ENCODE peak calls at places on chromosomes 5 and 9, in seven cellular contexts. M is H9, L is psoas muscle, X is uterus, U is GM23338, S is ovary, I is MM.1S. Z is an unnamed sample.

GRCh38 chr9:110143969-110144545 is 63.9 kb downstream of the C9orf152 start:
- DNase-seq in S (no peak), X (no peak), M (no peak), U (no peak), L (no peak), I (peak; percentile 90), Z (no peak)

GRCh38 chr9:114087721-114088120 is 9.6 kb upstream of the AMBP start:
- DNase-seq in M (no peak), I (no peak), X (no peak), S (no peak), U (no peak), L (no peak), Z (no peak)

GRCh38 chr9:128552744-128553221 is 396 bp downstream of the SPTAN1 start:
- DNase-seq in L (peak; percentile 75), S (peak; percentile 78), I (peak; percentile 31), M (peak; percentile 56), X (peak; percentile 61), U (peak; percentile 61), Z (peak; percentile 54)

GRCh38 chr9:91746357-91746756 is 203.7 kb downstream of the ROR2 start:
- DNase-seq in L (no peak), I (no peak), X (peak; percentile 55), U (no peak), M (no peak), S (peak; percentile 75), Z (no peak)

GRCh38 chr9:115944166-115944948 is 209.2 kb upstream of the PAPPA start:
- DNase-seq in X (peak; percentile 88), I (no peak), S (no peak), M (peak; percentile 46), L (peak; percentile 89), U (no peak), Z (peak; percentile 70)

GRCh38 chr5:79236970-79237734 is 1.2 kb downstream of the JMY start:
- DNase-seq in X (peak; percentile 26), M (peak; percentile 59), I (peak; percentile 64), S (peak; percentile 66), L (peak; percentile 76), U (peak; percentile 60), Z (peak; percentile 36)

GRCh38 chr9:132220069-132220468 is 58.2 kb downstream of the NTNG2 start:
- DNase-seq in L (no peak), I (no peak), X (no peak), U (no peak), S (no peak), M (no peak), Z (no peak)

GRCh38 chr9:120689860-120690259 is 24.4 kb downstream of the MEGF9 start:
- DNase-seq in S (no peak), L (no peak), I (no peak), U (no peak), X (no peak), M (no peak), Z (no peak)

GRCh38 chr9:116303270-116303904 is 149.8 kb downstream of the PAPPA start:
- DNase-seq in U (no peak), S (no peak), L (no peak), X (no peak), I (no peak), M (no peak), Z (no peak)

GRCh38 chr5:17355585-17356346 is 138.3 kb downstream of the BASP1 start:
- DNase-seq in I (no peak), X (no peak), U (no peak), S (no peak), L (no peak), M (no peak), Z (no peak)

GRCh38 chr9:83965350-83966208 is 14.4 kb downstream of the HNRNPK start:
- DNase-seq in L (no peak), X (no peak), M (no peak), I (no peak), S (no peak), U (peak; percentile 34), Z (no peak)

GRCh38 chr5:14706615-14707021 is 42.1 kb downstream of the OTULIN start:
- DNase-seq in U (no peak), X (no peak), L (no peak), M (no peak), S (no peak), I (no peak), Z (no peak)

GRCh38 chr9:69809304-69809863 is 11.2 kb upstream of the CFAP95 start:
- DNase-seq in L (no peak), U (peak; percentile 83), S (no peak), I (no peak), M (peak; percentile 52), X (no peak), Z (no peak)

GRCh38 chr9:105328296-105328695 is 83.8 kb downstream of the SLC44A1 start:
- DNase-seq in U (no peak), M (no peak), I (no peak), S (no peak), L (no peak), X (no peak), Z (no peak)

GRCh38 chr5:2872676-2873075 is 121.2 kb upstream of the IRX2 start:
- DNase-seq in S (no peak), M (no peak), I (no peak), L (no peak), X (no peak), U (no peak), Z (no peak)

GRCh38 chr5:123439616-123440153 is 16.5 kb upstream of the CEP120 start:
- DNase-seq in I (no peak), L (no peak), U (no peak), S (no peak), M (no peak), X (no peak), Z (no peak)

GRCh38 chr5:142245776-142246175 is 79.0 kb downstream of the SPRY4 start:
- DNase-seq in L (no peak), U (peak; percentile 32), S (no peak), M (no peak), X (no peak), I (no peak), Z (no peak)

GRCh38 chr5:178832618-178833201 is 27.0 kb upstream of the ZNF354B start:
- DNase-seq in M (peak; percentile 37), I (no peak), U (peak; percentile 9), L (no peak), X (no peak), S (no peak), Z (no peak)

GRCh38 chr5:92594031-92594430 is 987.0 kb downstream of the NR2F1-AS1 start:
- DNase-seq in U (peak; percentile 5), I (no peak), L (no peak), X (no peak), M (no peak), S (no peak), Z (no peak)

GRCh38 chr9:123191660-123192059 is 76.7 kb downstream of the STRBP start:
- DNase-seq in M (no peak), I (no peak), U (peak; percentile 26), L (no peak), S (no peak), X (no peak), Z (no peak)
- H3K4me1 ChIP-seq in M (peaks cover 3% of the 10 kb centered on the region), I (no peaks in the 10 kb centered on the region), U (peaks cover 20% of the 10 kb centered on the region), L (no peaks in the 10 kb centered on the region), S (no peaks in the 10 kb centered on the region), X (no peaks in the 10 kb centered on the region), Z (no peaks in the 10 kb centered on the region)

GRCh38 chr5:73392775-73393174 is 55.8 kb downstream of the FOXD1 start:
- DNase-seq in U (no peak), L (no peak), X (no peak), M (no peak), I (no peak), S (no peak), Z (no peak)

GRCh38 chr5:73391441-73391871 is 57.1 kb downstream of the FOXD1 start:
- DNase-seq in U (no peak), I (no peak), S (no peak), L (no peak), M (no peak), X (no peak), Z (no peak)

GRCh38 chr5:73388371-73388684 is 60.2 kb downstream of the FOXD1 start:
- DNase-seq in U (no peak), S (no peak), M (no peak), L (no peak), I (no peak), X (no peak), Z (no peak)

GRCh38 chr5:73393606-73394489 is 54.7 kb downstream of the FOXD1 start:
- DNase-seq in M (no peak), U (no peak), S (no peak), X (no peak), I (no peak), L (no peak), Z (no peak)

GRCh38 chr5:73390989-73391388 is 57.6 kb downstream of the FOXD1 start:
- DNase-seq in L (no peak), I (no peak), M (no peak), X (no peak), U (no peak), S (no peak), Z (no peak)
- H3K27ac ChIP-seq in L (no peak overlapping the region), I (no peak overlapping the region), M (no peak overlapping the region), X (no peak overlapping the region), U (no peak overlapping the region), S (no peak overlapping the region), Z (no peak overlapping the region)

DNA sequence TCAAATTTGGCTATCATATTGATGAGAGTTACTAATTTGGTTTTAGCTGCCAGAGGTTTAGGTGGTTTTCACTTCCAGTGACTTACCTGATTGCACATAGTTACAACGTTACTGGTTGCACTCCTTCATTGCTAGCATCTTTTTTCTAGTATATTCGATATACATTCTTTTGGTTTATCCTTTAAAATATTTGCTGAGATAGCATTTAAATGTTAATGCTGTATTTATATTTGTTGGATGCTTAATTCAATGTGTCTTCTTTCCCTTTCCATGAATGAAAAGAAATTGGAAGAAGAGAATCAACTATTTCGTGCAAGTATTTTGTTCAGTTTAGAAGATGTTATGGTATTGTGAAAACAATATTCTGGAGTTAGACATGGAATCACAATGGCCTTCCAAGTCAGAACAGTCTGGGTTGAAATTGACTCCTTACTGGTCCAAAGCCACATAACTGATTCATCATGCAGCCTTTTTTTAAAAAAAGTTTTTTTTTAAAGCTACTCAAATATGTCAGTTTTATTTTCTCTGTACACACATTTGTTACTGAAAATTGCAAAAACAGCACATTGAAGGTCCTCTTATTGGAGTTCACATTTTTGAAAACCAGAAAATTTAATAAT is 2.2 kb downstream of the SPIN1 start:
- DNase-seq in X (no peak), L (no peak), M (no peak), U (no peak), S (no peak), I (no peak), Z (no peak)
- H3K4me1 ChIP-seq in X (no peaks in the 10 kb centered on the region), L (no peaks in the 10 kb centered on the region), M (peaks cover 12% of the 10 kb centered on the region), U (peaks cover 40% of the 10 kb centered on the region), S (peaks cover 17% of the 10 kb centered on the region), I (peaks cover 7% of the 10 kb centered on the region), Z (no peaks in the 10 kb centered on the region)

GRCh38 chr9:16869140-16869903 is 1.1 kb downstream of the BNC2 start:
- DNase-seq in M (peak; percentile 51), S (peak; percentile 64), I (no peak), L (no peak), U (peak; percentile 69), X (peak; percentile 43), Z (no peak)

GRCh38 chr9:16869961-16870605 is 387 bp downstream of the BNC2 start:
- DNase-seq in S (peak; percentile 59), U (peak; percentile 54), X (no peak), L (no peak), M (peak; percentile 34), I (no peak), Z (no peak)

GRCh38 chr9:16870606-16871357 is at the start of gene BNC2:
- DNase-seq in L (peak; percentile 82), U (peak; percentile 89), X (peak; percentile 72), I (peak; percentile 40), M (peak; percentile 68), S (peak; percentile 76), Z (no peak)

GRCh38 chr9:16867571-16868311 is 2.7 kb downstream of the BNC2 start:
- DNase-seq in S (no peak), X (peak; percentile 55), I (no peak), M (no peak), L (no peak), U (peak; percentile 36), Z (no peak)

GRCh38 chr9:16868706-16869105 is 1.8 kb downstream of the BNC2 start:
- DNase-seq in U (no peak), M (no peak), S (no peak), L (no peak), X (no peak), I (no peak), Z (no peak)
- H3K27ac ChIP-seq in U (no peak overlapping the region), M (no peak overlapping the region), S (peak overlapping the region; percentile 93), L (peak overlapping the region; percentile 82), X (peak overlapping the region; percentile 99), I (no peak overlapping the region), Z (no peak overlapping the region)

Z was measured in lung.